ENCODE peak calls at places on chromosomes 2 and 18, in four cellular contexts. R is A549, F is HepG2, T is K562. U is an unnamed sample.

GRCh38 chr2:231028890-231029289 is 8.4 kb upstream of the C2orf72 start:
- DNase-seq in F (no peak), R (no peak), T (no peak), U (no peak)

GRCh38 chr2:27752551-27753237 is 18.8 kb upstream of the MRPL33 start:
- DNase-seq in R (no peak), T (peak), F (peak), U (peak)

GRCh38 chr2:46067501-46068292 is 229.5 kb upstream of the EPAS1 start:
- DNase-seq in T (no peak), R (peak), F (peak), U (no peak)

GRCh38 chr2:80335411-80335810 is 30.9 kb upstream of the LRRTM1 start:
- DNase-seq in T (no peak), R (no peak), F (no peak), U (no peak)

GRCh38 chr18:8994603-8995002 is 107.9 kb upstream of the NDUFV2 start:
- DNase-seq in R (peak), F (no peak), T (peak), U (no peak)

GRCh38 chr2:47437287-47437686 is 34.3 kb downstream of the MSH2 start:
- DNase-seq in R (peak), F (no peak), T (peak), U (no peak)

GRCh38 chr2:206981739-206982336 is 42.5 kb downstream of the CPO start:
- DNase-seq in T (peak), F (no peak), R (peak), U (peak)

GRCh38 chr2:241890524-241891235 is 21.2 kb downstream of the RTP5 start:
- DNase-seq in F (no peak), T (no peak), R (no peak), U (no peak)

GRCh38 chr18:37420315-37420880 is 145.2 kb downstream of the CELF4 start:
- DNase-seq in T (no peak), R (no peak), F (no peak), U (no peak)

GRCh38 chr18:49648811-49649210 is 87.0 kb downstream of the LIPG start:
- DNase-seq in F (no peak), R (no peak), T (no peak), U (no peak)

GRCh38 chr18:49645836-49646235 is 84.0 kb downstream of the LIPG start:
- DNase-seq in R (no peak), T (no peak), F (no peak), U (no peak)

GRCh38 chr18:49648326-49648725 is 86.5 kb downstream of the LIPG start:
- DNase-seq in R (no peak), T (no peak), F (no peak), U (no peak)

GRCh38 chr18:49646864-49647263 is 85.0 kb downstream of the LIPG start:
- DNase-seq in R (no peak), T (no peak), F (no peak), U (no peak)

GRCh38 chr18:49647496-49648168 is 85.8 kb downstream of the LIPG start:
- DNase-seq in R (no peak), T (no peak), F (no peak), U (no peak)
- TF ChIP-seq PHF8 in R (no peak), T (no peak), F (no peak), U (no peak)

GRCh38 chr2:102313025-102313424 is 1.7 kb downstream of the IL1RL1 start:
- DNase-seq in R (no peak), T (no peak), F (no peak), U (no peak)
- TF ChIP-seq PHF8 in R (no peak), T (no peak), F (no peak), U (no peak)

DNA sequence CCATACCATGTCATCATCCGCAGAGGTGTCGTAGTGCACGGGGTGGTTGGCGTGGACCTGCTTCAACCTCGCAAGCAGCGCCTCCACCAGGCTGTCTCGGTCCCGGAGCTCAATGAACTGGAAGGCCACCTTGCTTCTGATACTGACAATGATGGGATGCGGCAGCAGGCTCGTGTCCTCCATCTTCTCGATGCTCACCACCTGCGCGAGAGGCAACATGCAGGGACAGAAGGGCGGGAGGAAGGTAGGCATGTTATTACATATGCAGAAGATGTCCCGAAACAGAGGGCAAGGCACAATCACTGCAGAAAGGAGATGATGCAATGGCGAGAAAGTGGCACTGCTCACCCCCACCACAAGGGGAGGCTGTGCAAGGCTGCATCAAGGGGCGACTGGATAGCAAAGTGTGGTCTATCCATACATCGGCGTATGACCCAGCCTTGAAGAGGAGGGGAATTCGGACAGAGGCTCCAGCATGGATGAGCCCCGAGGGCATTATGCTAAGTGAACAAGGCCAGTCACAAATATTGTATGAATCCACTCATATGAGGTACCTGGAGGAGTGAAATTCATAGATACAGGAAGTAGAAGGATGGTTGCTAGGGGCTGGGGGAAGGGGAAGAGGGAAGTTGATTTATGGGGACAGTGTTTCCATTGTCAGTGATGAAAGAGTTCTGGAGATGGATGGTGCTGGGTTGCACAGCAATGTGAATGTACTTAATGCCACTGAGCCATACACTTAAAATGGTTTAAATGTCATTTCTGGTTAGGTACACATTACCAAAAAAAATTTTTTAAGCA is 36.6 kb downstream of the RPL31 start:
- DNase-seq in T (peak), F (peak), R (peak), U (no peak)
- TF ChIP-seq PHF8 in T (no peak), F (no peak), R (no peak), U (no peak)

DNA sequence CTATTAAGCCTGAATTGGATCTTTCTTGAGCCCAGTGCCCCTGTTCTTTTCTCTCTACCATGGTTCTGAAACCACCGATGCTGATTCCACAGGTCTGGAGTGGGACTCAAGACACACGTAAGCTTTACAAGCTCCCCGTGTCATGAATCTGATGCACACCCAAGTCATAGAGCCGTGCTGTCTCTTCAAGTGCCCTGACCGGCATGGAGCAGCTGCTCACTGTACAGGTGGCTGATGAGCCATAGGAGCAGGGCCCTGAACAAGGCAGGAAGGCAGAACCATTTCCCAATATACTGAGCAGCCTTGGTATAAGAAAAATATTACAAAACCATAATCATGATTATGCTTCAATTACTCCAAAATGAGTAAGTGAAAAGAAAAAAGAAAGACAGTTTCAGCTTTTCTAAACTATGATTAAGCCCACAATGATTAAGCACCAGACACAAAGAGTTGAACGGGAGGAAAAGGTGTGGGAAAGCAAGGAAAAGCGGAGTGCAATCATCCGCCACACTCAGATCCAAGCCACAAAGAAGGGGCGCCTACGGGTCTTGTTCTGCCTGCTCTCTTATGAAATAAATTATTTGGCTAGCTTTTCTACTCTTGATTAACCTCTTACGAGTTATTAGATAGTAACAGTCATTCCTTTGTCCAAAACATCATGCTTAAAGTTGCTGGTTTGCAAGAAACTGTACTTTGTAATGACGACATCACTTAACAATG is 41.7 kb downstream of the NOL10 start:
- DNase-seq in R (no peak), F (no peak), T (no peak), U (no peak)
- TF ChIP-seq PHF8 in R (no peak), F (no peak), T (no peak), U (no peak)

DNA sequence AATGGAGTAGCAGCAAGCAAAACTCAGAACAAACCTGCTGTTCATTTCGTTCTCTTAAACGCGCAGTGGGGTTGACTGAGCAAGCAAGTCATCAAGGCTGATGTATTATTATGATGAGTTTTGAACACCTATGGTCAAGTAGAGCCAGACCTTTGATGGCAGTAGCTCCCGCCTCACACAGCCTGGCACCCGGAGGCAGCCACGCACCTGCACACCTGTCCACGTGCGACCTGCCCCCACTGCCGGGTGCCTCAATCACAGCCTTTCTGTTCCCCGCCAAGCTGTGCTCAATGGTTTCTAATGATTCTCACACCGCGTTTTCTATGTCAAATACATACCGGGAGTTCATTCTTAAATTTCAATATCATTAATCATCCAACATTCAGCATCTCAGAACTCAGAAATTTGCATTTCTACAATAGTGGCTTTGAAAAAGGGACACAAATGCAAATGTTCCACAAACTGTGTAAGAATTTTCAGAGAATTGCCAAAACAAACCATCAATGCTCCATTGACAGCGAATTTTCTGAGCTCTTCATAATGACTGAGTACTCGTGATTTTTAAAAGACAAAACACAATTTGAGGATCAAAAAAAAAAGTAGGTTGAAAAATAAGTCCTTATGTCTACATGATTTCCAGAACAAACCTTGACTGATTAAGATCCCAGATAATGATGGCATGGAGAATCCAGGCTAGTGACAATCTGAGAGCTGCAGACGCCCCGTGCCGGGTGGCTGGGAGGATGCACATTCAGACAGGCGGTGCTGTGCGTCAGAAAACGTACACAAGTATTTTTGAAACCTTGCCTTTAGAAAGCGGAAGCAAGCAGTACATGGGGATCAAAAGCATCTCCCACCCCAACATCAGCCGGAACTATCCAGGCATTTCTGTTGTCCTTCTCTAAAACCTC is 56.6 kb downstream of the HDAC4 start:
- DNase-seq in F (no peak), R (no peak), T (no peak), U (no peak)
- TF ChIP-seq PHF8 in F (no peak), R (no peak), T (no peak), U (no peak)

GRCh38 chr2:3461781-3462492 is 57.4 kb downstream of the ADI1 start:
- DNase-seq in R (peak), T (peak), F (peak), U (no peak)
- TF ChIP-seq PHF8 in R (no peak), T (no peak), F (no peak), U (no peak)

GRCh38 chr18:41871229-41872000 is 83.6 kb upstream of the PIK3C3 start:
- DNase-seq in T (no peak), R (no peak), F (no peak), U (no peak)
- TF ChIP-seq PHF8 in T (no peak), R (no peak), F (no peak), U (no peak)

GRCh38 chr2:64562148-64562784 is 38.1 kb downstream of the AFTPH start:
- DNase-seq in F (peak), T (no peak), R (peak), U (no peak)
- TF ChIP-seq PHF8 in F (no peak), T (no peak), R (no peak), U (no peak)

DNA sequence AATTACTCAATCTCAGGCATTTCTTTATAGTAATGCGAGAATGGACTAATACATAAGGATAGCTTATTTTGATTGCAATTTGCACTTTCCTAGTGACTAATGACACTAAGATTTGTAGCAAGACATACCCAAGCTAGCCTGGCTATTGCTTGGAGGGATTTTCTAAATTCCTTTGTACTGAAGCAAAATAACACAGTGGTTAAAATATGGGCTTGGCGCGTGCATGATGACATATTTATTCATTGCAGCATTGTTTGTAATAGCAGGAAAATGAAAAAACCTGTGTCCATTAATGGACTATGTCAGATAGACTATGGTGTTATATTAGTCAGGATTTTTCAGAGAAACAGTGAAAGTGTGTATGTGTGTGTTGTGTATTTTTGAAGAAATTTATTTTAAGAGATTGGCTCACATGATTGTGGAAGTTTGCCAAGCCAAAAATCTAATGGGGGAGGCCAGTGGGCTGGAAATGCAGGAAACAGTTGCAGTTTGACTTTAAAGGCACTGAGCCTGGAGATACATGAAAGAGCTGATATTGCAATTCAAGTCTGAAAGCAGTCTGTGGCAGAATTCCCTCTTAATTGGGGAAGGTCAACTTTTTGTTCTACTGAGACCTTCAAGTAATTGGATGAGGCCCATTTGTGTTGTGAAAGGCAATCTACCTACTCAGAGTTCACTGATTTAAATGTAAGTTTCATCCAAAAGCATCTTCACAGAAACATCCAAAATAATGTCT is 16.7 kb upstream of the LAPTM4A start:
- DNase-seq in R (peak), T (no peak), F (no peak), U (no peak)
- TF ChIP-seq PHF8 in R (no peak), T (no peak), F (no peak), U (no peak)